ENCODE peak calls at places on chromosomes 3 and 15, in four cellular contexts. T is K562, L is adrenal gland, Z is ovary. O is an unnamed sample.

GRCh38 chr3:136078421-136079364 is 113.2 kb downstream of the PPP2R3A start:
- DNase-seq in L (no peak), T (peak), Z (no peak), O (peak)

GRCh38 chr3:99418709-99419108 is 219.7 kb upstream of the COL8A1 start:
- DNase-seq in T (no peak), L (no peak), Z (no peak), O (no peak)

GRCh38 chr3:57673158-57673557 is 19.7 kb downstream of the DENND6A start:
- DNase-seq in T (no peak), Z (no peak), L (no peak), O (no peak)

GRCh38 chr15:55277116-55277564 is 12.5 kb downstream of the RAB27A start:
- DNase-seq in Z (no peak), L (no peak), T (no peak), O (no peak)

GRCh38 chr3:114565201-114565600 is 271.4 kb downstream of the TIGIT start:
- DNase-seq in T (no peak), Z (no peak), L (no peak), O (no peak)

GRCh38 chr3:184154909-184155643 is at the start of gene DVL3:
- DNase-seq in T (peak), L (peak), Z (peak), O (peak)

GRCh38 chr15:53512029-53512428 is 247.4 kb downstream of the WDR72 start:
- DNase-seq in Z (no peak), T (no peak), L (no peak), O (no peak)

GRCh38 chr3:176147251-176147650 is 1050.0 kb downstream of the TBL1XR1 start:
- DNase-seq in T (no peak), Z (no peak), L (no peak), O (no peak)

GRCh38 chr15:68054658-68055223 is 626 bp downstream of the PIAS1 start:
- DNase-seq in L (peak), Z (peak), T (peak), O (peak)

GRCh38 chr3:101848326-101848725 is 988 bp upstream of the NFKBIZ start:
- DNase-seq in L (no peak), T (no peak), Z (no peak), O (no peak)

GRCh38 chr3:35965908-35966307 is 326.6 kb downstream of the ARPP21 start:
- DNase-seq in Z (no peak), T (no peak), L (no peak), O (no peak)

DNA sequence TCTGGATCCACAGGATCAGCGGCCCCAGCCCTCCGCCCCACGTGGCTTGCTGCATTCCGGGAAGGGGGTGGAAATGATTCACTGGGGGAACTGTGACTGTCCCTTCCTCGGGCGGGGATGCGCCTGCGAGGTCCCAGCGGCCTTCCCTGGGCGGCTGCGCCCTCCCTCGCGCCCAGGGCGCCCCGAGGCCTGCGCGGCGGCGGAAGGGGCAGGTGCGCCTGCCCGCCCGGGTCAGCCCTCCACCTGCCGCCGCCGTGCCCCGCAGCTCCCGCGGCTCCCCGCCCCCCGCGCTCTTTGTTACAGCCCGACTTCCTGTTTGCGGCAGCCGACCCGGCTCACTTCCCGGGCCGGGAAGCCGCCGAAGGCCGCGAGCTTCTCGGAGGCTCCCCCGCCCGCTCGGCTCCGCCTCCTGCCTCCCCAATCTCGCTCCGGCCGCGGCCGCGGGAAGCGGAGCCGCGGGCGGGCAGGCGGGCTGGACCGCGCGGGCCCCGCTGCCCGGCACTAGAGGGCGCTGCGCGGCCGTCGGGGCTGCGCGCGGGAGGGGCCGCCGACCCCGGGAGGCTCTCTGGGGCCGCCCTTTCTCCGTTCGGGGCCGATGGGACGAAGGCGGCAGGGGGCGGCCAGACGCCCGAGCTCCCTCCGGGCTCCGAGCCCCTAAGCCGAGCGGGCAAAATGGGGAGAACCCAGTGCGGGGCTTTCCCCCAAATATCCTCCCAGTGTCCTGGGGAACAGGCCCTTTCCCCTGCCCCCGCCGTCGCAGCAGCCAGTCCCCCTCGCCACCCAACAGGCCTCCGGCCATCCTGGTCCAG is 11.5 kb upstream of the CHAC1 start:
- DNase-seq in T (peak), L (peak), Z (peak), O (peak)
- TF ChIP-seq POLR2A in T (peak), L (peak), Z (peak), O (peak)

DNA sequence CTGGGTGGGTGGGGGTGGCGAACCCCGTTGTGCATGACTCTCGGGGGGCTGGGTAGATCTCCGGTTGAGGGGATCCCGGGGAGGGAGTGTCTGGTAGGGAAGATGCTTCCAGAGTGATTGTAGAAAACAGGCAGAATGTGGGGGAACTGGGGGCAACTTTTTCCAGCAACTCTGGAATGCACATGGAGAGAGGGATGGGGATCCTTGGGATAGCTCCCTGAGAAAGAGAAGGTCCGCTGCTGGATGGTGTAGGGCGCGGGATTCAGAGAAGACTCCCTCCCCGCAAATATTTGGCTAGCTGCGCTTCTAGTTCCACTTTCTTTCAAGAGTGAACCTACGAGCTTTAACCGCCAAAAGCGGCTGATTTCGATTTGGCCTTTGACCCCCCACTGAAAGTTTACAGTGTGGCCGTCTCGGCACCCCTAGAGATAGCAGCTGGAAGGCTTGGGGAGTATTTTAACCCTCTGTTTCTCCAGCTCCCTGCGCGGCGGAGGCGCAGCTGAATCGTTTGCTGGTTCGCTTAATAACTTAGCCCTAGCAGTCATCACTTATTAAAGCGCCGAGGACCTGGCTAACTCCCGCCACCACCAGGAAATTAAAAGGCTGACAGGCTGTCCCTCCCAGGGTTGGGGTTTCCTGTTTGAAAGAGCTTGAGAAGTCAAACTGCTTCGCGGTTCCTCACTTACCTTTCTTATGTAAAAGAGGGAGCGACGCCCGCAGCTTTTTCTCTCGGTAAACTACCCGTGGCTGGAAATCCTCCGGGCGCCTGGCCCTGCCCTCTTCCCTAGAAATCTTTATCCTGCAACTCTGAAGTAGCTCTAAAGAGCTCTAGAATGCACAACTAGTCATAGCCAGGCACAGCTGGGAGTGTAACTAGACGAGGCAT is 1.2 kb downstream of the PHLDB2 start:
- DNase-seq in T (no peak), Z (peak), L (peak), O (peak)
- TF ChIP-seq POLR2A in T (no peak), Z (peak), L (peak), O (peak)

DNA sequence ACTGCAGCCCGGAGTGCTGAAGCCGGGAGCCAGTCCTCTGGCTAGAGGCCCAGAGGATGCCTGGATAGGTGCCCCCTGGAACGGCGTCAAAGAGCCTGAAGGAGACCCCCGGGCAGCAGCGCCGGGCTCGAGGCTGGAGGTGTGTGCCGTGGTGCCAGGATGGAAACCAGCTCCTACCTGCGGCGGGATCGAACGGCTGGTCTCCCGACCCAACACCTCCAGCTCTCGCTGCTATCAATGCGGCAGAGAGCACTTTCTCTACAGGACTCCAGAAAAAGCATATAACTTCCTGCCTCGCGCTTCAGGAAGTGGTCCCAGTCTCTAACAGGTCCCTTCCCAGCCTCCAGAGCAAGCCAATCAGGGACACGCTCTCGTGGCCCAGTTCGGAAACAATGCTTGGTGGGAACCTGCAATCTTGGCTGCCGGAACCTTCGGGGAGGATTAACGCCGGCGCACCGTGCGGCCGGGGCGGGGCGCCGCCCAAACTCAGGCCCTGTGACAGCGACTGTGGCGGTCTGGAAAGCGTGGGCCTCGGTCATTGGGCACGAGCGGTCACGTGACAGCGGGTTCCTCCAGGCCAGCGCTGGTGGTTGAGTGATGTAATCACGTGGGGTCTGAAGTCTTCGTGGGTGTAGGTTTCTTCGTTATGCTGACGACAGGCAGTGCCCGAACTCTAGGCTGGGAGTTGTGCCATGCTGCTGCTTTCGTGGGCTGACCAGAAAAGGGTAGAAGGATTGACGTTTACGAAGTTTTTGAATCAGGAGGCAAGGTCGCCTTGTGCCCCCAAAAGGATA is at the start of gene SLC33A1:
- DNase-seq in L (peak), Z (peak), T (peak), O (peak)
- TF ChIP-seq POLR2A in L (peak), Z (peak), T (peak), O (peak)

GRCh38 chr3:32684800-32685603 is at the start of gene CNOT10:
- DNase-seq in T (peak), L (peak), Z (peak), O (peak)
- TF ChIP-seq POLR2A in T (peak), L (no peak), Z (peak), O (peak)

GRCh38 chr3:39146611-39147373 is 6.6 kb downstream of the CSRNP1 start:
- DNase-seq in T (no peak), L (peak), Z (peak), O (peak)
- TF ChIP-seq POLR2A in T (no peak), L (peak), Z (no peak), O (peak)

GRCh38 chr15:69677403-69677802 is 224.8 kb downstream of the RPLP1 start:
- DNase-seq in T (no peak), L (no peak), Z (no peak), O (no peak)

GRCh38 chr15:69673236-69673881 is 220.7 kb downstream of the RPLP1 start:
- DNase-seq in Z (no peak), T (no peak), L (no peak), O (no peak)

GRCh38 chr15:69679623-69680228 is 227.1 kb downstream of the RPLP1 start:
- DNase-seq in L (no peak), Z (no peak), T (no peak), O (no peak)

DNA sequence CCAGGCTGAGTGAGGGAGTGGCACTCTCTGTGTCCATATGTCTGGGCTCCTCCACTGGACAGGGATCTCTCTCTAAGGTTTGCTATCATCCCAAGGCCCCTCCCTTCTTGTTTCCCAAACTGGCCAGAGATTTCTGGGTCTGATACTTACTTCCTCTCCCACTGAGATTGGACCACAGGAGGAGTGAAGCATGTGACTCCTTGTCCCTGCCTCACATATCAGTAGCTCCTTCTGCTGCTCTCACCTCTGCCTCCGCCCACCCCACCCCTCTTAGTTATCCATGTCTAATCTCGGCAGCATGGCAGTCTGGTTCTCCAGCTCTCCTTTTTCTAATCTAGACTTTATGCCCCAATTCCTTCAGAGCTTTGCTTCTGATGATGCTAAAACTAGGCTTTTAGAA is 223.1 kb downstream of the RPLP1 start:
- DNase-seq in T (no peak), Z (no peak), L (no peak), O (no peak)
- TF ChIP-seq POLR2A in T (no peak), Z (no peak), L (no peak), O (no peak)

O was measured in H54.